ENCODE peak calls at places on chromosomes 12 and 14, in ten cellular contexts. Q is neural crest cell; A is left colon; B is T-helper 1 cell; K is activated T-helper 1 cell treated with anti-CD3 and anti-CD28 coated beads, Interleukin-12 subunit alpha, Interleukin-12 subunit beta, Interleukin-2, Interleukin-4 antibody, amounts not matched to agents 30 ng/mL and 10 ng/mL and 1 ng/mL, durations not matched to agents 14 hours and 24 hours and 36 hours; F is NCI-H1694; V is CD4-positive, alpha-beta T cell; N is astrocyte of the spinal cord; S is M059J; Y is NCI-H345. R is an unnamed sample.

GRCh38 chr12:113250045-113250444 is 28.8 kb downstream of the TPCN1 start:
- DNase-seq in N (no peak), F (no peak), A (no peak), Q (no peak), B (no peak), S (no peak), K (no peak), Y (no peak), V (no peak), R (no peak)

GRCh38 chr12:102642199-102642598 is 161.8 kb upstream of the IGF1 start:
- DNase-seq in K (no peak), A (no peak), S (peak), B (no peak), V (no peak), N (no peak), F (no peak), Y (no peak), Q (no peak), R (no peak)

GRCh38 chr12:4580165-4580773 is 18.3 kb downstream of the DYRK4 start:
- DNase-seq in S (no peak), A (no peak), B (no peak), F (no peak), Q (no peak), K (no peak), N (no peak), Y (no peak), V (no peak), R (no peak)

GRCh38 chr14:67674139-67674479 is 323 bp downstream of the VTI1B start:
- DNase-seq in S (peak), V (peak), F (peak), Y (peak), K (peak), Q (peak), B (peak), A (peak), N (peak), R (peak)

GRCh38 chr14:62592877-62593276 is 452.4 kb downstream of the KCNH5 start:
- DNase-seq in Q (no peak), V (no peak), B (no peak), Y (no peak), K (no peak), S (peak), A (no peak), N (peak), F (no peak), R (no peak)

GRCh38 chr12:105507311-105508035 is 177.0 kb downstream of the C12orf75 start:
- DNase-seq in B (no peak), A (no peak), F (no peak), K (no peak), V (no peak), Y (no peak), Q (no peak), S (no peak), N (peak), R (no peak)

GRCh38 chr12:19869413-19869812 is 430.1 kb downstream of the AEBP2 start:
- DNase-seq in V (no peak), F (no peak), Y (no peak), N (peak), K (no peak), S (peak), B (no peak), Q (no peak), A (no peak), R (no peak)

GRCh38 chr12:106333756-106334155 is 23.8 kb upstream of the POLR3B start:
- DNase-seq in B (no peak), S (no peak), A (no peak), F (no peak), Q (no peak), V (no peak), K (no peak), Y (no peak), N (no peak), R (no peak)

GRCh38 chr12:107404981-107405380 is 280.6 kb upstream of the PWP1 start:
- DNase-seq in A (no peak), S (peak), Y (no peak), Q (no peak), K (peak), V (peak), B (no peak), F (peak), N (no peak), R (no peak)

GRCh38 chr12:21985155-21985554 is 43.9 kb upstream of the ABCC9 start:
- DNase-seq in S (no peak), B (no peak), K (no peak), V (no peak), A (no peak), N (no peak), Q (no peak), Y (no peak), F (no peak), R (no peak)

GRCh38 chr12:62910549-62911169 is 24.3 kb downstream of the PPM1H start:
- DNase-seq in A (no peak), B (no peak), Q (no peak), S (no peak), V (no peak), K (no peak), F (no peak), Y (no peak), N (no peak), R (no peak)

GRCh38 chr14:96799489-96800056 is 2.4 kb downstream of the VRK1 start:
- DNase-seq in V (no peak), A (no peak), B (no peak), F (no peak), S (no peak), Y (no peak), K (no peak), N (no peak), Q (no peak), R (no peak)

GRCh38 chr14:80695869-80696268 is 245.7 kb downstream of the CEP128 start:
- DNase-seq in S (no peak), A (no peak), Q (no peak), F (no peak), V (no peak), N (no peak), B (no peak), K (no peak), Y (no peak), R (no peak)

GRCh38 chr12:32702470-32702869 is 23.4 kb downstream of the DNM1L start:
- DNase-seq in B (no peak), K (no peak), Y (no peak), V (no peak), Q (no peak), A (no peak), N (no peak), S (peak), F (peak), R (no peak)

GRCh38 chr14:92645841-92646478 is 102.5 kb downstream of the LGMN start:
- DNase-seq in N (peak), K (no peak), F (no peak), Y (no peak), A (no peak), B (no peak), V (no peak), Q (no peak), S (peak), R (no peak)

GRCh38 chr12:8018666-8019581 is 13.6 kb upstream of the FOXJ2 start:
- DNase-seq in K (no peak), S (no peak), Y (no peak), N (peak), B (no peak), Q (peak), V (no peak), A (no peak), F (no peak), R (no peak)

GRCh38 chr12:131883521-131883900 is 10.9 kb upstream of the ULK1 start:
- DNase-seq in S (no peak), K (no peak), V (no peak), B (no peak), N (no peak), Y (no peak), F (no peak), Q (no peak), A (no peak), R (no peak)

GRCh38 chr12:1099158-1099557 is 108.1 kb downstream of the ERC1 start:
- DNase-seq in F (no peak), B (no peak), K (no peak), V (no peak), S (no peak), A (peak), Y (no peak), Q (no peak), N (no peak), R (no peak)

GRCh38 chr12:56836800-56837663 is 73.9 kb downstream of the HSD17B6 start:
- DNase-seq in B (no peak), A (no peak), N (peak), Y (no peak), F (no peak), Q (no peak), S (peak), K (no peak), V (peak), R (no peak)

GRCh38 chr14:69535230-69535848 is 39.3 kb downstream of the CCDC177 start:
- DNase-seq in B (no peak), Y (peak), S (peak), A (no peak), K (no peak), N (peak), F (peak), Q (peak), V (no peak), R (no peak)

GRCh38 chr12:116066381-116067230 is 210.9 kb downstream of the MED13L start:
- DNase-seq in F (peak), N (no peak), Q (peak), K (peak), A (no peak), Y (peak), B (peak), V (peak), S (peak), R (peak)

GRCh38 chr12:45994736-45995135 is 4.4 kb upstream of the SCAF11 start:
- DNase-seq in K (no peak), F (no peak), Y (no peak), S (no peak), Q (no peak), N (no peak), B (no peak), V (no peak), A (no peak), R (no peak)

GRCh38 chr12:50517456-50518048 is 12.8 kb downstream of the DIP2B start:
- DNase-seq in F (no peak), K (no peak), Q (no peak), B (no peak), N (peak), Y (no peak), A (no peak), S (peak), V (no peak), R (no peak)

GRCh38 chr14:53273671-53274072 is 120.5 kb upstream of the DDHD1 start:
- DNase-seq in N (peak), F (no peak), Y (no peak), S (peak), Q (no peak), V (no peak), A (no peak), B (no peak), K (no peak), R (no peak)

GRCh38 chr12:14514946-14515345 is 52.7 kb downstream of the PLBD1 start:
- DNase-seq in K (no peak), B (no peak), F (no peak), N (no peak), Y (no peak), V (no peak), A (no peak), Q (no peak), S (peak), R (no peak)

GRCh38 chr14:22981090-22982012 is 1.0 kb downstream of the AJUBA start:
- DNase-seq in Q (peak), S (peak), V (peak), N (peak), B (no peak), F (no peak), A (no peak), K (no peak), Y (no peak), R (no peak)

GRCh38 chr12:119328111-119328510 is 6.4 kb upstream of the CCDC60 start:
- DNase-seq in K (no peak), F (no peak), N (no peak), B (no peak), S (no peak), V (no peak), A (no peak), Q (peak), Y (no peak), R (no peak)

GRCh38 chr14:78403278-78403815 is 233.2 kb downstream of the NRXN3 start:
- DNase-seq in V (no peak), K (no peak), F (no peak), Q (no peak), S (peak), B (no peak), A (no peak), N (peak), Y (no peak), R (no peak)

GRCh38 chr14:99127651-99128167 is 144.3 kb downstream of the BCL11B start:
- DNase-seq in B (no peak), Y (no peak), A (no peak), K (no peak), S (peak), V (no peak), F (no peak), Q (no peak), N (peak), R (no peak)

GRCh38 chr14:33118653-33119052 is 180.0 kb downstream of the NPAS3 start:
- DNase-seq in Y (peak), S (peak), N (peak), A (no peak), Q (no peak), V (no peak), K (no peak), F (peak), B (no peak), R (no peak)

GRCh38 chr14:106530423-106531107 is 1004.2 kb downstream of the TMEM121 start:
- DNase-seq in V (no peak), A (no peak), Q (no peak), F (no peak), N (no peak), B (no peak), S (no peak), Y (no peak), K (no peak), R (no peak)

GRCh38 chr14:101965145-101965531 is 765 bp downstream of the DYNC1H1 start:
- DNase-seq in V (peak), A (peak), K (peak), Y (peak), F (peak), S (peak), Q (peak), N (peak), B (peak), R (peak)

GRCh38 chr12:52010152-52010622 is 3.4 kb downstream of the TAMALIN start:
- DNase-seq in Y (no peak), Q (peak), K (no peak), V (no peak), B (no peak), N (peak), S (no peak), A (peak), F (no peak), R (no peak)

GRCh38 chr12:131147894-131148293 is 194.2 kb downstream of the ADGRD1 start:
- DNase-seq in V (no peak), F (no peak), S (no peak), B (no peak), K (no peak), N (no peak), Q (no peak), A (no peak), Y (no peak), R (no peak)

R was measured in T-helper 22 cell.